ENCODE peak calls at places on chromosomes 4 and X, in eight cellular contexts. N, X, I, O, U, P, S and H are unnamed samples.

GRCh38 chr4:67437974-67438713 is 107.2 kb downstream of the CENPC start:
- DNase-seq in N (peak), X (peak), I (no peak), O (peak), U (no peak), P (no peak), S (no peak), H (no peak)

GRCh38 chr4:88820723-88821368 is 123.2 kb upstream of the NAP1L5 start:
- DNase-seq in N (peak), X (no peak), I (peak), O (no peak), U (no peak), P (no peak), S (no peak), H (no peak)

GRCh38 chrX:109840585-109840984 is 107.5 kb upstream of the ACSL4 start:
- DNase-seq in N (peak), X (peak), I (no peak), O (peak), U (no peak), P (no peak), S (no peak), H (no peak)

GRCh38 chr4:21898101-21898500 is 50.5 kb downstream of the KCNIP4 start:
- DNase-seq in N (no peak), X (no peak), I (no peak), O (no peak), U (no peak), P (no peak), S (no peak), H (no peak)

GRCh38 chrX:79325263-79325958 is 41.7 kb downstream of the ITM2A start:
- DNase-seq in N (no peak), X (no peak), I (no peak), O (no peak), U (no peak), P (peak), S (no peak), H (no peak)

GRCh38 chrX:64334467-64334866 is 60.8 kb downstream of the MTMR8 start:
- DNase-seq in N (no peak), X (no peak), I (no peak), O (no peak), U (no peak), P (no peak), S (no peak), H (no peak)

GRCh38 chr4:37780444-37781133 is 45.9 kb upstream of the PGM2 start:
- DNase-seq in N (peak), X (no peak), I (no peak), O (no peak), U (peak), P (peak), S (no peak), H (no peak)

GRCh38 chrX:141619336-141619735 is 29.8 kb downstream of the SPANXA2 start:
- DNase-seq in N (peak), X (no peak), I (no peak), O (no peak), U (no peak), P (no peak), S (no peak), H (no peak)

GRCh38 chrX:49282647-49283011 is 13.0 kb downstream of the PPP1R3F start:
- DNase-seq in N (peak), X (no peak), I (peak), O (no peak), U (no peak), P (no peak), S (no peak), H (no peak)

GRCh38 chr4:20017439-20017838 is 234.3 kb upstream of the SLIT2 start:
- DNase-seq in N (peak), X (peak), I (peak), O (no peak), U (no peak), P (no peak), S (no peak), H (no peak)

GRCh38 chr4:99540287-99540939 is 23.4 kb downstream of the TRMT10A start:
- DNase-seq in N (no peak), X (no peak), I (no peak), O (no peak), U (no peak), P (no peak), S (no peak), H (no peak)

GRCh38 chrX:105323951-105324350 is 103.5 kb upstream of the TEX13A start:
- DNase-seq in N (peak), X (no peak), I (no peak), O (no peak), U (no peak), P (no peak), S (no peak), H (no peak)

GRCh38 chr4:114036426-114036825 is 57.0 kb upstream of the ARSJ start:
- DNase-seq in N (no peak), X (no peak), I (no peak), O (no peak), U (no peak), P (no peak), S (no peak), H (no peak)

GRCh38 chr4:87073570-87074470 is 139.0 kb downstream of the AFF1 start:
- DNase-seq in N (no peak), X (no peak), I (peak), O (no peak), U (peak), P (peak), S (no peak), H (no peak)

GRCh38 chrX:131802836-131803626 is 220.1 kb upstream of the STK26 start:
- DNase-seq in N (no peak), X (no peak), I (peak), O (no peak), U (no peak), P (peak), S (no peak), H (peak)

GRCh38 chr4:4801013-4801412 is 58.5 kb upstream of the MSX1 start:
- DNase-seq in N (no peak), X (no peak), I (no peak), O (peak), U (no peak), P (no peak), S (no peak), H (no peak)

GRCh38 chr4:173211838-173212237 is 43.2 kb downstream of the GALNT7 start:
- DNase-seq in N (peak), X (no peak), I (no peak), O (peak), U (no peak), P (no peak), S (no peak), H (no peak)

GRCh38 chr4:155419266-155419665 is 42.5 kb upstream of the MAP9 start:
- DNase-seq in N (peak), X (no peak), I (no peak), O (no peak), U (no peak), P (no peak), S (no peak), H (no peak)

GRCh38 chr4:101682946-101683345 is 107.6 kb upstream of the BANK1 start:
- DNase-seq in N (no peak), X (no peak), I (peak), O (no peak), U (no peak), P (no peak), S (no peak), H (no peak)

GRCh38 chrX:39891781-39892180 is 206.0 kb downstream of the BCOR start:
- DNase-seq in N (no peak), X (no peak), I (no peak), O (no peak), U (no peak), P (no peak), S (no peak), H (no peak)

GRCh38 chrX:57752866-57753265 is 72.8 kb upstream of the NLRP2B start:
- DNase-seq in N (no peak), X (no peak), I (no peak), O (no peak), U (no peak), P (no peak), S (no peak), H (no peak)

GRCh38 chrX:105945266-105945665 is 93.3 kb downstream of the SERPINA7 start:
- DNase-seq in N (no peak), X (no peak), I (no peak), O (no peak), U (no peak), P (no peak), S (no peak), H (no peak)

GRCh38 chr4:130306566-130306965 is 1210.6 kb downstream of the C4orf33 start:
- DNase-seq in N (no peak), X (no peak), I (no peak), O (no peak), U (no peak), P (no peak), S (no peak), H (no peak)

GRCh38 chrX:55159556-55159955 is 60.6 kb upstream of the PAGE5 start:
- DNase-seq in N (no peak), X (no peak), I (no peak), O (no peak), U (no peak), P (no peak), S (no peak), H (no peak)

GRCh38 chrX:63250253-63250868 is 100.8 kb downstream of the SPIN4 start:
- DNase-seq in N (peak), X (peak), I (no peak), O (peak), U (no peak), P (peak), S (peak), H (no peak)

GRCh38 chr4:89752932-89753598 is 83.9 kb downstream of the SNCA start:
- DNase-seq in N (peak), X (peak), I (no peak), O (peak), U (no peak), P (no peak), S (no peak), H (peak)

GRCh38 chrX:51893931-51894696 is 691 bp downstream of the MAGED1 start:
- DNase-seq in N (peak), X (no peak), I (peak), O (no peak), U (no peak), P (no peak), S (peak), H (no peak)

GRCh38 chr4:133059117-133059516 is 90.0 kb upstream of the PCDH10 start:
- DNase-seq in N (no peak), X (no peak), I (no peak), O (no peak), U (no peak), P (no peak), S (no peak), H (no peak)